ENCODE peak calls at places on chromosomes 12 and 14, in eight cellular contexts. P, R, E, A, H, X, W and T are unnamed samples.

GRCh38 chr12:109763201-109763841 is 49.7 kb downstream of the FAM222A start:
- DNase-seq in P (no peak), R (peak), E (no peak), A (no peak), H (peak), X (no peak), W (peak), T (peak)

GRCh38 chr14:104644236-104644635 is 39.7 kb upstream of the TMEM179 start:
- DNase-seq in P (no peak), R (no peak), E (no peak), A (no peak), H (no peak), X (no peak), W (no peak), T (peak)

GRCh38 chr14:62126885-62127478 is 364.8 kb downstream of the SNAPC1 start:
- DNase-seq in P (no peak), R (no peak), E (no peak), A (no peak), H (peak), X (no peak), W (peak), T (no peak)

GRCh38 chr12:63223128-63223527 is 72.1 kb upstream of the AVPR1A start:
- DNase-seq in P (no peak), R (no peak), E (no peak), A (no peak), H (no peak), X (no peak), W (no peak), T (no peak)

GRCh38 chr12:109439181-109439580 is 37.9 kb downstream of the KCTD10 start:
- DNase-seq in P (no peak), R (no peak), E (no peak), A (no peak), H (no peak), X (no peak), W (no peak), T (no peak)

GRCh38 chr12:8589679-8590078 is 23.0 kb downstream of the AICDA start:
- DNase-seq in P (no peak), R (no peak), E (no peak), A (no peak), H (no peak), X (no peak), W (no peak), T (no peak)

GRCh38 chr14:101350021-101350420 is 211.3 kb upstream of the DIO3 start:
- DNase-seq in P (no peak), R (no peak), E (no peak), A (no peak), H (no peak), X (no peak), W (no peak), T (no peak)

GRCh38 chr14:74501135-74501614 is 7.6 kb downstream of the ISCA2 start:
- DNase-seq in P (peak), R (peak), E (no peak), A (peak), H (peak), X (no peak), W (no peak), T (peak)

GRCh38 chr12:69214169-69214568 is 25.2 kb upstream of the CPSF6 start:
- DNase-seq in P (no peak), R (no peak), E (no peak), A (no peak), H (no peak), X (no peak), W (no peak), T (no peak)

GRCh38 chr14:69413483-69413882 is 15.0 kb downstream of the SLC39A9 start:
- DNase-seq in P (no peak), R (no peak), E (no peak), A (no peak), H (no peak), X (no peak), W (no peak), T (no peak)

GRCh38 chr12:110039085-110039807 is 9.1 kb downstream of the C12orf76 start:
- DNase-seq in P (no peak), R (peak), E (peak), A (peak), H (peak), X (no peak), W (peak), T (no peak)

GRCh38 chr12:56953314-56953713 is 4.1 kb downstream of the RDH16 start:
- DNase-seq in P (no peak), R (no peak), E (no peak), A (no peak), H (no peak), X (no peak), W (no peak), T (no peak)

GRCh38 chr12:46524778-46525177 is 152.2 kb upstream of the SLC38A2 start:
- DNase-seq in P (peak), R (no peak), E (no peak), A (peak), H (no peak), X (no peak), W (peak), T (no peak)

GRCh38 chr14:52998376-52999010 is 47.6 kb upstream of the FERMT2 start:
- DNase-seq in P (no peak), R (no peak), E (no peak), A (no peak), H (no peak), X (no peak), W (no peak), T (no peak)

DNA sequence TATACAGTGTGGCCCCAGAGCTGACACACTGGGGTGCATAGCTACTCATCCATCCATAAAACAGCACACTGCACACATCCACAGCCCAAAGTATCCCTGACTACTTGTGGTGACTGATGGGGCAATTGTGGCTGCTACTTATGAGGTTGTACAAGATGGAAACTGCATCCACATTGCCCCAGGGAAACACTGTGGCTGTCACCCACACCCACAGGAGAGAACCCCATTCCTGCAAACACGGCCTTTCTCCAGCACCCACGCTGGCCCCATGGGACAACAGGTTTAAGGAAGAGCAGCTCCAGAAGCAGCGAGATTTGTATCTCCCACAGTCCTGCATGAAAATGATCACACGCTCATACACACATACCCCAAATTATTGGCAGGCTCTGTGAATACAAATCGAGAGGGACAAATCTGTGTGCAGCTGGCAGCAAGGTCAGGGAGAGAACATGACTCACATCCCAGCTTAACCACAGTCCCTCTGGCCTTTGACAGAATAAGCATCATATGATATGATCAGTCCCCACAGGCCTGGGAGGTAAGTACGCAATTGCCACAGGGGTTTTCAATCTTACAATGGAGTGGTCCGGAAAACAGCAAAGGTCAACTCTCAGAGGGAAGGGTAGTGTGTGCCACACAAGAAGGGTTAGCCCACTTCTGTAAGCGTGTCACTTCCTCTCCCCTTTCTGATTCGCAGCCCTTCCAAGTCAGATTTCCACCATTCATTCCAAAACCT is 61.9 kb downstream of the ESR2 start:
- DNase-seq in P (no peak), R (no peak), E (no peak), A (no peak), H (no peak), X (no peak), W (no peak), T (no peak)
- H3K27ac ChIP-seq in P (no peak), R (no peak), E (no peak), A (no peak), H (no peak), X (no peak), W (no peak), T (peak)

GRCh38 chr14:28599605-28600004 is 167.0 kb upstream of the FOXG1 start:
- DNase-seq in P (no peak), R (no peak), E (no peak), A (no peak), H (no peak), X (no peak), W (peak), T (no peak)

GRCh38 chr14:28599191-28599590 is 167.4 kb upstream of the FOXG1 start:
- DNase-seq in P (no peak), R (no peak), E (no peak), A (no peak), H (no peak), X (no peak), W (peak), T (no peak)

GRCh38 chr14:28596336-28596735 is 170.3 kb upstream of the FOXG1 start:
- DNase-seq in P (no peak), R (no peak), E (no peak), A (no peak), H (peak), X (no peak), W (peak), T (no peak)
- TF ChIP-seq CTCF in P (no peak), R (no peak), E (no peak), A (no peak), H (no peak), X (no peak), W (peak), T (no peak)

DNA sequence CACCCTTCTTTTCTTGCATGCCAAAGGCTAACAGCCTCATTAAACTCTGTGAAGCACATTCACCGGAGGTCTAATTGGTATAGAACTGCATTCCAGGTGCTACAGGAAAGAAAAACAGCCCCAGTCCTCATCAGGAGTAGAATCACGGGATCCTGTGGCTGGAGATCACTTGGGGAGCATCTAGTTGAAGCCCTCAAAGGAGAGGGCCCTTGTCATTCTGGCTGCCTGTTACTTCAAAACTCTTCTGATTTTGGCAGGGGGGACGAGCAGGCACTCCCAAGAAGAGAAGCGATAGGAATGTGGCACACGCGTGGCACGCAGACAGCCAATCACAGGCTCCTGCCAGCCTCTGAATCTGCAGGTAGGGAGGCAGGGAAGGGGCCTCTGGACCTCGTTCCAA is 154.3 kb downstream of the TTC7B start:
- DNase-seq in P (no peak), R (no peak), E (no peak), A (peak), H (no peak), X (no peak), W (no peak), T (no peak)
- H3K27ac ChIP-seq in P (no peak), R (no peak), E (no peak), A (peak), H (no peak), X (no peak), W (no peak), T (peak)

GRCh38 chr14:94853920-94854319 is 84.0 kb upstream of the GSC start:
- DNase-seq in P (no peak), R (no peak), E (no peak), A (no peak), H (no peak), X (no peak), W (no peak), T (no peak)

GRCh38 chr14:94844593-94844992 is 74.7 kb upstream of the GSC start:
- DNase-seq in P (no peak), R (no peak), E (no peak), A (no peak), H (no peak), X (no peak), W (no peak), T (no peak)

DNA sequence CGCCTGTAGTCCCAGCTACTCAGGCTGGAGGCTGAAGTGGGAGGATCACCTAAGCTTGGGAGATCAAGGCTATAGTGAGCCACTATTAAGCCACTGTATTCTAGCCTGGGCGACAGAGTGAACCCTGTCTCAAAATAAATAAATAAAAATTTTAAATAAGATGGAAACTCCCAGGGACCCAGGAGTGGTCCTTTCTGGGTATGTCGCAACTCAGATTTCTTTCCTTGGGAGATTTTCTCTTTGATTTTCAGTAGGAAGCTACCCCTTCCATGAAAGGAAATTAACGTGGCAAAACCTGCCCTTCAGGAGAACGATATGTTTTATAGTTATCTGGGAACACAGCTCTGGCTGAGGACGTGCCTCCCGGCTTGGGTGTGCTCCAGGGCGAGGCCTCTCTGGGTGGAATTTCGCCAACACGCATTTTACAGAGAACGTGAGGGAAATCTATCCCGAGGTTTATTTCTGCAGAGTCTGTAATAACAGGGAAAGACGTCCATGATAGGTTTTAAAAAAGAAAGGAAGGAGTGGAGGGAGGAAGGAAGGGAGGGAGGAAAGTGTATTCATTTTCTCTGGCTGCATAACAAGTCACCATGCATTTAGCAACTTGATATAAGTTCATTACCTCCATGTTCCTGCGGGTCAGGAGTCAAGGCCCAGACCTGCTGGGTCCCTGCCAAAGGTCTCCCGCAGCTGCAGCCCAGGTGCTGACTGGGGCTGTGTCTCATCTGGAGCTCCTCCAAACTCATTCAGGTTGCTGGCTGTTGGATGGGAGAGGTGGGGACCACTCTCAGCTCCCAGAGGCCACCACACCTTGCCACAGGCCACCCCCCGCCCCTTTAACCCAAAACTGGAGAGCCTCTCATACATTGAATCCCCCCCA is 80.7 kb upstream of the GSC start:
- DNase-seq in P (peak), R (no peak), E (no peak), A (no peak), H (no peak), X (no peak), W (no peak), T (no peak)
- TF ChIP-seq CTCF in P (no peak), R (no peak), E (no peak), A (no peak), H (no peak), X (no peak), W (no peak), T (no peak)

GRCh38 chr12:92558806-92559205 is 144.0 kb upstream of the PLEKHG7 start:
- DNase-seq in P (no peak), R (no peak), E (no peak), A (no peak), H (no peak), X (no peak), W (peak), T (no peak)

GRCh38 chr12:92558241-92558773 is 144.5 kb upstream of the PLEKHG7 start:
- DNase-seq in P (no peak), R (no peak), E (no peak), A (no peak), H (no peak), X (no peak), W (no peak), T (no peak)

GRCh38 chr12:92560713-92561542 is 141.9 kb upstream of the PLEKHG7 start:
- DNase-seq in P (no peak), R (no peak), E (no peak), A (no peak), H (no peak), X (no peak), W (no peak), T (no peak)

GRCh38 chr12:92562063-92562734 is 140.6 kb upstream of the PLEKHG7 start:
- DNase-seq in P (no peak), R (no peak), E (no peak), A (no peak), H (no peak), X (no peak), W (no peak), T (no peak)

GRCh38 chr12:92561543-92561899 is 141.3 kb upstream of the PLEKHG7 start:
- DNase-seq in P (no peak), R (no peak), E (no peak), A (peak), H (peak), X (no peak), W (no peak), T (no peak)
- H3K27ac ChIP-seq in P (peak), R (no peak), E (no peak), A (no peak), H (no peak), X (peak), W (no peak), T (peak)

DNA sequence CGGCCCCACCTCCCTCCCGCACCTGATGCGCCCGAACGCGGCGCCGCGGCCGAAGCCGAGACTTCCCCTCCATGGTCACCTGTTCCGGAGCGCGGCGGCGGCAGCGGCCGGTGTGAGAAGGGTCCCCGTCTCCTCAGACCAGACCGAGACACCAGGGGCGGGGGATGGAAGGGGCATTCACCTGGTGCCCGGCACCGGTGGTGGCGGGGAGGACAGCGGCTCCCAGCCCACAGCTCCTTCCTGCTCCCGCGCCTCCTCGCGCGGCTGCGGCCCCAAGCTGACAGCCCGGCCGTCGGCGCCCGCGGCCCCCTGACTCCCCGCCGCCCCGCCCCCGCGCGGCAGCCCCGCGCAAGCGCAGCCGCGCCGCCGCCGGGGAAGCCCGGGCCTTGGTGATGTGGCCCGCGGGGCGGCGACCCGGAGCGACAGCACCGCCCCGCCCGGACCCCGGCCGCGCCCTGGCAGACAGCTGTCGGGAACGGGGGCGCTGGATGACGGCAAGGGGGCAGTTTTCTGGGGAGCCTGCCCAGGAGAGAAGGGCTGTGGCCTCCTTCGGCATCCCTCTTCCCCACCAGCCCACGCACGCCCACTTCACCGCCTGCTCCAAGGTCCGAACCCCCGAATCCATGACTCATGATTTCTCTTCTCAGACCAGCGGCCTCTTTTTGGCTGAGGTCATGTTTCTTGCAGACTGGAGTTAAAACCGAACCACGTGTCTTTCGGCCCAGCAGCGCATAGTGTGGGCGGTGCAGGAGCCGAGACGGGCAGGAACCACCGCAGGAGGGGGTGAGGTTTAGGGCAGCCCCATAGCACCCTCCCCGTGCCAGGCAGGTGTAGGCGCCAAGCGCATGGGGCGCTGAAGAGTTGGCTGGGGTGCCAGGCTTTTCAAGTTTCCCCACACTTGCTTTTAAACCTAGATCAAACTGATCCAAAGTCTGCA is at the start of gene SLC41A2:
- DNase-seq in P (peak), R (peak), E (peak), A (peak), H (peak), X (peak), W (peak), T (peak)
- TF ChIP-seq CTCF in P (peak), R (peak), E (peak), A (no peak), H (no peak), X (peak), W (peak), T (peak)

GRCh38 chr14:32637582-32637981 is 301.1 kb upstream of the NPAS3 start:
- DNase-seq in P (no peak), R (no peak), E (no peak), A (no peak), H (no peak), X (no peak), W (no peak), T (no peak)
- H3K27ac ChIP-seq in P (no peak), R (no peak), E (no peak), A (no peak), H (no peak), X (no peak), W (no peak), T (no peak)

GRCh38 chr12:7038591-7038990 is 20.3 kb upstream of the LPCAT3 start:
- DNase-seq in P (no peak), R (no peak), E (no peak), A (no peak), H (no peak), X (no peak), W (no peak), T (no peak)

GRCh38 chr12:7045913-7046312 is 14.6 kb upstream of the C1S start:
- DNase-seq in P (no peak), R (no peak), E (no peak), A (no peak), H (no peak), X (no peak), W (no peak), T (no peak)

GRCh38 chr12:7046383-7047143 is 14.0 kb upstream of the C1S start:
- DNase-seq in P (no peak), R (no peak), E (no peak), A (no peak), H (no peak), X (no peak), W (no peak), T (no peak)

GRCh38 chr12:7039403-7039802 is 21.1 kb upstream of the C1S start:
- DNase-seq in P (no peak), R (no peak), E (no peak), A (no peak), H (no peak), X (no peak), W (peak), T (no peak)

GRCh38 chr12:7042847-7043246 is 17.7 kb upstream of the C1S start:
- DNase-seq in P (no peak), R (no peak), E (no peak), A (no peak), H (peak), X (no peak), W (peak), T (no peak)
- TF ChIP-seq CTCF in P (peak), R (peak), E (peak), A (peak), H (peak), X (peak), W (peak), T (peak)

GRCh38 chr14:64940336-64940910 is 2.1 kb downstream of the GPX2 start:
- DNase-seq in P (no peak), R (no peak), E (no peak), A (no peak), H (peak), X (no peak), W (no peak), T (no peak)
- H3K27ac ChIP-seq in P (no peak), R (no peak), E (no peak), A (no peak), H (no peak), X (no peak), W (no peak), T (peak)